ENCODE peak calls at places on chromosomes 7 and 10, in four cellular contexts. H is A673, K is ovary, N is tibial nerve. Q is an unnamed sample. For H3K27me3, the result is how much of the 10 kb centered on the place peaks cover.

GRCh38 chr10:1050555-1050954 is 1.6 kb upstream of the IDI1 start:
- DNase-seq in H (no peak), K (no peak), N (no peak), Q (no peak)

GRCh38 chr10:132447446-132448247 is 50.6 kb downstream of the PWWP2B start:
- DNase-seq in H (no peak), N (no peak), K (no peak), Q (no peak)

GRCh38 chr7:84506151-84506550 is 311.6 kb upstream of the SEMA3A start:
- DNase-seq in H (no peak), K (no peak), N (no peak), Q (no peak)

GRCh38 chr7:109782806-109783205 is 1213.1 kb downstream of the DNAJB9 start:
- DNase-seq in H (no peak), K (no peak), N (no peak), Q (no peak)

GRCh38 chr7:5005066-5005465 is 40.6 kb upstream of the RBAK start:
- DNase-seq in N (no peak), H (no peak), K (no peak), Q (no peak)

GRCh38 chr7:125450749-125451148 is 521.1 kb upstream of the POT1 start:
- DNase-seq in K (no peak), N (no peak), H (no peak), Q (no peak)

GRCh38 chr7:20787658-20788057 is 972 bp upstream of the SP8 start:
- DNase-seq in H (no peak), K (no peak), N (no peak), Q (no peak)

GRCh38 chr10:17023386-17024298 is 106.0 kb downstream of the CUBN start:
- DNase-seq in H (peak), N (peak), K (no peak), Q (peak)

GRCh38 chr10:98391578-98391991 is 23.4 kb downstream of the PYROXD2 start:
- DNase-seq in K (peak), H (no peak), N (peak), Q (no peak)

GRCh38 chr10:98486421-98486820 is 39.7 kb upstream of the HPS1 start:
- DNase-seq in N (no peak), H (no peak), K (no peak), Q (no peak)

GRCh38 chr10:102312683-102313082 is 67.4 kb downstream of the GBF1 start:
- DNase-seq in K (no peak), N (no peak), H (no peak), Q (no peak)

GRCh38 chr7:25963733-25964132 is 188.3 kb upstream of the NFE2L3 start:
- DNase-seq in K (no peak), N (no peak), H (no peak), Q (no peak)

GRCh38 chr10:35639651-35640311 is 2.3 kb downstream of the FZD8 start:
- DNase-seq in N (no peak), H (peak), K (peak), Q (no peak)

GRCh38 chr7:45921699-45922519 is 837 bp upstream of the IGFBP3 start:
- DNase-seq in H (peak), N (peak), K (peak), Q (peak)

GRCh38 chr10:96667401-96667800 is 52.9 kb downstream of the PIK3AP1 start:
- DNase-seq in K (no peak), H (no peak), N (no peak), Q (no peak)

GRCh38 chr7:123624527-123625183 is 23.0 kb downstream of the ASB15 start:
- DNase-seq in H (peak), N (peak), K (peak), Q (no peak)

GRCh38 chr10:26627320-26627719 is 70.2 kb upstream of the PDSS1 start:
- DNase-seq in N (no peak), K (no peak), H (peak), Q (no peak)

GRCh38 chr7:139679731-139680594 is 97.8 kb downstream of the HIPK2 start:
- DNase-seq in K (no peak), H (no peak), N (no peak), Q (no peak)

GRCh38 chr10:101616415-101617101 is 28.4 kb downstream of the DPCD start:
- DNase-seq in N (no peak), H (no peak), K (no peak), Q (no peak)

GRCh38 chr7:47180268-47180826 is 401.6 kb downstream of the TNS3 start:
- DNase-seq in K (peak), H (peak), N (peak), Q (no peak)

GRCh38 chr7:29035044-29035740 is 77.1 kb upstream of the TRIL start:
- DNase-seq in N (no peak), K (no peak), H (no peak), Q (no peak)

GRCh38 chr10:69652111-69652856 is 22.2 kb downstream of the FAM241B start:
- DNase-seq in H (no peak), K (no peak), N (no peak), Q (no peak)

GRCh38 chr7:31734456-31734855 is 47.4 kb downstream of the PPP1R17 start:
- DNase-seq in K (no peak), H (peak), N (no peak), Q (no peak)

GRCh38 chr10:44386546-44387052 is 1.7 kb upstream of the CXCL12 start:
- DNase-seq in H (peak), K (peak), N (no peak), Q (peak)

GRCh38 chr7:333399-333776 is 43.4 kb downstream of the FOXL3 start:
- DNase-seq in N (no peak), K (no peak), H (peak), Q (no peak)

GRCh38 chr7:36984710-36985308 is 260.5 kb upstream of the AOAH start:
- DNase-seq in K (no peak), N (no peak), H (peak), Q (no peak)

GRCh38 chr7:24440851-24441250 is 132.4 kb upstream of the PALS2 start:
- DNase-seq in H (no peak), K (no peak), N (no peak), Q (no peak)

GRCh38 chr10:113369185-113369785 is 183.6 kb upstream of the HABP2 start:
- DNase-seq in N (no peak), K (no peak), H (peak), Q (no peak)

GRCh38 chr7:27165089-27165654 is at the start of gene HOXA9:
- DNase-seq in N (peak), K (no peak), H (no peak), Q (no peak)

GRCh38 chr10:19749185-19749729 is 67.0 kb upstream of the PLXDC2 start:
- DNase-seq in N (no peak), H (no peak), K (no peak), Q (no peak)

GRCh38 chr7:103989785-103990775 is 622 bp upstream of the RELN start:
- DNase-seq in N (no peak), H (peak), K (no peak), Q (no peak)

GRCh38 chr10:5524721-5525531 is at the start of gene CALML3:
- DNase-seq in N (no peak), H (no peak), K (peak), Q (peak)

GRCh38 chr10:76287856-76288255 is 856.4 kb downstream of the LRMDA start:
- DNase-seq in H (no peak), N (no peak), K (no peak), Q (no peak)

GRCh38 chr10:42755591-42756093 is 27.0 kb upstream of the BMS1 start:
- DNase-seq in N (no peak), H (no peak), K (no peak), Q (no peak)

GRCh38 chr10:42754155-42755027 is 28.2 kb upstream of the BMS1 start:
- DNase-seq in K (no peak), N (no peak), H (peak), Q (no peak)

GRCh38 chr10:42755028-42755451 is 27.6 kb upstream of the BMS1 start:
- DNase-seq in K (no peak), N (no peak), H (no peak), Q (no peak)

GRCh38 chr10:42753507-42754154 is 29.0 kb upstream of the BMS1 start:
- DNase-seq in H (no peak), N (no peak), K (no peak), Q (no peak)

DNA sequence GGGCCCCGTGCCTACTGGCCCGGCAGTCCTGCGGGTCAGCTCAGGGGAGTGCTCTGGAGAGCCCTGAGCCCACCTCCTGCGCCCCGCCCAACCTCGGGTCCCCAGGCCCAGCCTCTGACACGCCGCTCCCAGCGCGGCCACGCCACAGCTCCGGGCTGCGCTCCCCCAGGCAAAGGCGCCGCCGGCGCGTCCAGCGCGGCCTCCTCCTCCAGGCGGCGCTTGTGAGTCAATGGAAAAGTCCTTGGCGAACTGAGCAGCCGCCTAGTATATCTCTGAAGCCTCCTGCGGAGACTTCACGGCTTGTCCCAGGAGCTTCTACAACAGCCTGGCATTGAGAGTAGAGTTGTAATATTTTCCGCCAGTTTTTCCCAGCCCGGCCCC is 29.5 kb upstream of the BMS1 start:
- DNase-seq in K (peak), H (peak), N (peak), Q (no peak)
- H3K27me3 ChIP-seq in K (under half), H (under half), N (half or more), Q (under half)

GRCh38 chr7:108403597-108404217 is 52.5 kb downstream of the NRCAM start:
- DNase-seq in K (no peak), H (no peak), N (no peak), Q (no peak)
- H3K4me3 ChIP-seq in K (no peak), H (no peak), N (no peak), Q (no peak)

GRCh38 chr7:134890246-134891240 is 95.8 kb upstream of the AGBL3 start:
- DNase-seq in H (no peak), K (peak), N (no peak), Q (peak)
- H3K27ac ChIP-seq in H (no peak), K (peak), N (peak), Q (peak)

DNA sequence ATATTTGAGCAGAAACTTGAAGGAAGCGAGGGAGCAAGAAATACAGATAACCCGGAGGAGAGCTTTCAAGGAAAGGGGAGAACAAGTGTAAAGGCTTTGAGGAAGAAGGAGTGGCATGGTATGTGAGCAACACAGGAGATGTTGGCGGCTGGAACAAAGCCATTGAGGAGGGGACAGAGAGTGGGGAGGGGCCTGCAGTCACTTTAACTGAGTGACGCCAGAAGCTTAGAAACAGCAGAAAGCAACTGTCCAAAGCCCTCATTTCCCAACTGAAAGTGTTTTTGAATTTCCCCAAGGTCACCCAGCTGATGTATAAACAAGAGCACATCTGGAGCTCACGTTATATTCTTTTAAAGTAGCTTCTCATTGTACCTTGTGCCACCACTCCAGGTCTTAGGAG is 19.1 kb downstream of the AUTS2 start:
- DNase-seq in K (no peak), N (no peak), H (no peak), Q (no peak)
- H3K27me3 ChIP-seq in K (under half), N (under half), H (under half), Q (under half)

DNA sequence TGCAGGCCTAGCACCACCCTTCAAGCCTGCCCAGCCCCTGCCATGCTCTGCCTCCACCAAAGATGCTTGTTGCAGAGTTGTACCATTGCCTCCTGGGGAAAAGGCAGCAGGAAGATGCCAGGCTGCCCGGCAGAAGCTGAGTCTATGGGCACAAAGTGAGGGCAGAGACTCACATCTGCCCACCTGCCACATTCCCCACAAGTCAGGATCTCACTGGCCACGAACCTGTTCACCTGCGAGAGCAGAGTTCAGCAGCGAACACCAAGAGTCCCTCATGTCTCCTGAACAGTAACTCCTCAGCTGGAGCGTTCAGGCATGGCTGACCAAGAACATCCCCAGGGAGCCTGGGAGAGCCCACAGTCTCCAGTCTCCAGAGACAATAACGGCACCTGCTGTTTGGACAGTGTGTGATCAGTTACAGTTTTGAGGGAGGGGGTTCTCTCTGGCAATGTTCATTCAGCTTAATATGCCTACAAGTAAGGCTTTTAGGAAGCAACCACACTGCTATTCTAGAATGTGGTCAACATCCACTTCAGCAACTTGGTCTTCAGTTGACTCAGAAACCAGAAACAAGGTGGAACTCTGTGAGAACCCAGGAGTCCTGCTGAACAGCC is 78.5 kb downstream of the GRID1 start:
- DNase-seq in K (no peak), N (no peak), H (no peak), Q (no peak)
- H3K4me3 ChIP-seq in K (no peak), N (no peak), H (no peak), Q (no peak)

Q was measured in ascending aorta.